ENCODE peak calls at places on chromosomes 13 and 19, in four cellular contexts. W, T, H and Q are unnamed samples.

GRCh38 chr19:6894313-6894712 is 6.9 kb downstream of the ADGRE1 start:
- DNase-seq in W (no peak), H (no peak), T (no peak), Q (no peak)

GRCh38 chr13:23753523-23753922 is 135.7 kb downstream of the MIPEP start:
- DNase-seq in W (no peak), H (no peak), T (no peak), Q (no peak)

GRCh38 chr19:52070496-52070895 is 21.9 kb upstream of the ZNF432 start:
- DNase-seq in T (no peak), H (no peak), W (no peak), Q (no peak)

GRCh38 chr13:99215466-99215865 is 14.8 kb downstream of the UBAC2 start:
- DNase-seq in W (peak), H (no peak), T (no peak), Q (no peak)

GRCh38 chr13:28346136-28346535 is 148.8 kb downstream of the FLT1 start:
- DNase-seq in W (no peak), H (no peak), T (no peak), Q (no peak)

GRCh38 chr19:10975374-10976036 is 14.7 kb downstream of the SMARCA4 start:
- DNase-seq in W (no peak), H (no peak), T (no peak), Q (no peak)

GRCh38 chr13:32142956-32143375 is 111.4 kb downstream of the FRY start:
- DNase-seq in H (no peak), T (no peak), W (no peak), Q (no peak)

GRCh38 chr13:110275931-110276552 is 30.9 kb downstream of the COL4A1 start:
- DNase-seq in H (no peak), W (no peak), T (no peak), Q (no peak)

GRCh38 chr19:13396256-13397080 is 109.8 kb downstream of the CACNA1A start:
- DNase-seq in T (no peak), H (peak), W (no peak), Q (peak)

GRCh38 chr13:93450226-93450625 is 223.6 kb downstream of the GPC6 start:
- DNase-seq in T (no peak), W (no peak), H (no peak), Q (no peak)

GRCh38 chr19:30107351-30107750 is 165.3 kb downstream of the URI1 start:
- DNase-seq in H (no peak), T (no peak), W (peak), Q (no peak)

GRCh38 chr19:33520844-33521479 is 629 bp downstream of the PEPD start:
- DNase-seq in T (no peak), W (no peak), H (no peak), Q (peak)

GRCh38 chr13:19984430-19985218 is 26.1 kb downstream of the ZMYM2 start:
- DNase-seq in T (no peak), W (no peak), H (peak), Q (no peak)

GRCh38 chr19:22545751-22546150 is 88.4 kb upstream of the ZNF492 start:
- DNase-seq in T (no peak), H (peak), W (no peak), Q (peak)

GRCh38 chr13:112056739-112057433 is 10.1 kb upstream of the SOX1 start:
- DNase-seq in T (peak), W (peak), H (no peak), Q (no peak)

GRCh38 chr19:3572132-3572854 is 451 bp upstream of the HMG20B start:
- DNase-seq in W (peak), T (peak), H (peak), Q (peak)

GRCh38 chr13:25806304-25806974 is 245.4 kb downstream of the SHISA2 start:
- DNase-seq in W (no peak), H (no peak), T (no peak), Q (no peak)

GRCh38 chr19:15008308-15008707 is 28.6 kb upstream of the SLC1A6 start:
- DNase-seq in W (no peak), H (no peak), T (no peak), Q (no peak)

GRCh38 chr13:27257648-27258253 is 6.4 kb downstream of the RPL21 start:
- DNase-seq in T (no peak), W (no peak), H (no peak), Q (no peak)

GRCh38 chr13:46896346-46897138 is at the start of gene HTR2A:
- DNase-seq in W (peak), T (no peak), H (no peak), Q (no peak)

GRCh38 chr13:59269476-59269875 is 894.3 kb downstream of the DIAPH3 start:
- DNase-seq in T (no peak), W (no peak), H (no peak), Q (no peak)

GRCh38 chr13:107067381-107067780 is 499.4 kb upstream of the ARGLU1 start:
- DNase-seq in T (no peak), H (no peak), W (no peak), Q (no peak)

GRCh38 chr13:112760440-112760839 is 70.6 kb downstream of the ATP11A start:
- DNase-seq in H (no peak), T (no peak), W (no peak), Q (no peak)

GRCh38 chr13:112711528-112712265 is 21.9 kb downstream of the ATP11A start:
- DNase-seq in W (peak), H (peak), T (peak), Q (peak)

GRCh38 chr13:66618702-66619101 is 611.4 kb downstream of the PCDH9 start:
- DNase-seq in W (no peak), H (peak), T (no peak), Q (no peak)

GRCh38 chr13:99265162-99265822 is 7.1 kb upstream of the GPR18 start:
- DNase-seq in T (no peak), H (no peak), W (no peak), Q (no peak)

GRCh38 chr13:20369886-20370361 is 137.8 kb upstream of the GJB6 start:
- DNase-seq in W (no peak), T (no peak), H (no peak), Q (no peak)

GRCh38 chr13:100983111-100983510 is 308.5 kb upstream of the TMTC4 start:
- DNase-seq in W (no peak), H (no peak), T (no peak), Q (no peak)

GRCh38 chr19:15199652-15200574 is 882 bp downstream of the NOTCH3 start:
- DNase-seq in H (no peak), T (no peak), W (no peak), Q (no peak)

GRCh38 chr19:38209152-38209551 is 14.9 kb downstream of the DPF1 start:
- DNase-seq in H (no peak), W (no peak), T (no peak), Q (no peak)

GRCh38 chr19:38210458-38210987 is 13.5 kb downstream of the DPF1 start:
- DNase-seq in W (no peak), H (no peak), T (peak), Q (peak)

GRCh38 chr19:38211206-38211605 is 12.8 kb downstream of the DPF1 start:
- DNase-seq in H (no peak), W (no peak), T (peak), Q (no peak)

GRCh38 chr19:38208571-38208970 is 15.5 kb downstream of the DPF1 start:
- DNase-seq in H (no peak), T (no peak), W (no peak), Q (no peak)

DNA sequence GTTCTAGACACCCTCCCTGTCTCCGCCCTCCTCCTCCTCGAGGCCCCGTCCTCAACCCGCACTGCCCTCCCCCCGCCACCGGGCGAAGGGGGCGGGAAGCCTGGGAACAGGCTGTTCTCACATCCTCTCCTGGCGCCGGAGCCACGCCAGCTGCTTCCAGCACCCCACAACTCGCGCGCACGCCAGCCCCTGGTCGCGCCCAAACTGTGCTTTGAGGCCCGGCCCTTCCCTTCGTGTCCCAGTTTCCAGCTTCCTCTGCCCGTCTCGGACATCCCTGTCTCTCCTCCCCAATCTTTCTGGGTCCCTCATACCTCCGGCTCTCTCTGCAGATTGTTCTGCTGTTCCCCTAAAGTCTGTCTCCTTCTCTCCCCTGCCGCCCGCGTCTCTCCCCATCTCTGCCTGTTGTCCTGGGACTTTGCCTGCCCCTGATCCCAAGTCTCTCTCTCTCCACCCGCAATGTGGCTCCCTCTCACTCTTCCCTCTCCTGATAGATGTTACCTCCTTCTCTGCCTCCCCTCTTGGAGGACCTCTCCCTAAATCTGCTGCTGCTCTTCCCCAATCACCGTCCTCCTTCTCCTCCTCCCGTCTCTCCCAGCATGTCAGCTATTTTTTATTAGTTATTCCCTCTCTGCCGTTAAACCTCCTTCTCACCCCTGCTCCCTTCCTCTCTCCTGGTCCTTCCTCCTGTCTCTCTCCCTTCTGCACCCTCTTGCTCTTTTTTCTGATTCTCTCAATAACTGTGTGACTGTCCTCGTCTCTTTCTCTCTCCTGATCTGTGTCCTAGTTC is 14.2 kb downstream of the DPF1 start:
- DNase-seq in T (peak), H (no peak), W (no peak), Q (peak)
- TF ChIP-seq POLR2AphosphoS5 in T (peak), H (no peak), W (peak), Q (peak)

GRCh38 chr19:35905178-35905727 is 2.8 kb downstream of the TYROBP start:
- DNase-seq in H (no peak), W (no peak), T (no peak), Q (no peak)

GRCh38 chr19:35901854-35902661 is at the start of gene HCST:
- DNase-seq in H (no peak), T (no peak), W (peak), Q (peak)

GRCh38 chr19:35904312-35905068 is 2.2 kb downstream of the HCST start:
- DNase-seq in H (no peak), W (no peak), T (no peak), Q (no peak)

GRCh38 chr19:35902870-35903475 is 644 bp downstream of the HCST start:
- DNase-seq in W (peak), T (no peak), H (no peak), Q (no peak)

DNA sequence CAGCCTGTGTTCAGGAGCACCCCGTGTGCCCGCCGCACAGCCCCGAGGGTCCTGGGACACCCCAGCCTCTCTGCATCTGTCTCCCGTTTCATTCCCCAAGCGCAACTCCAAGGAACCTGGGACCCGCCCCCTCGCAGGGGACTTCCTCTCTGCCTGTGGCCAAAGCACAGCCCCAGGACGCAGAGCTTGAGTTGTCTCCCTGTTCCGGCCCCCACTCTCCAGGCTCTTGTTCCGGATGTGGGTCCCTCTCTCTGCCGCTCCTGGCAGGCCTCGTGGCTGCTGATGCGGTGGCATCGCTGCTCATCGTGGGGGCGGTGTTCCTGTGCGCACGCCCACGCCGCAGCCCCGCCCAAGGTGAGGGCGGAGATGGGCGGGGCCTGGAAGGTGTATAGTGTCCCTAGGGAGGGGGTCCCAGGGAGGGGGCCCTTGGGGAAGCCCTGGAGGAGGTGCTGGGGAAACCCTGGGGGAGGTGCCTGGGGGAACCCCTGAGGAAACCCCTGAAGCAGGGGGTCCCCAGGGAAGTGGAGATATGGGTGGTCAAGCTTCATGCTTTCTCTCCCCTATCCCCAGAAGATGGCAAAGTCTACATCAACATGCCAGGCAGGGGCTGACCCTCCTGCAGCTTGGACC is 1.3 kb downstream of the HCST start:
- DNase-seq in T (peak), H (no peak), W (peak), Q (peak)
- TF ChIP-seq POLR2AphosphoS5 in T (no peak), H (peak), W (peak), Q (peak)

DNA sequence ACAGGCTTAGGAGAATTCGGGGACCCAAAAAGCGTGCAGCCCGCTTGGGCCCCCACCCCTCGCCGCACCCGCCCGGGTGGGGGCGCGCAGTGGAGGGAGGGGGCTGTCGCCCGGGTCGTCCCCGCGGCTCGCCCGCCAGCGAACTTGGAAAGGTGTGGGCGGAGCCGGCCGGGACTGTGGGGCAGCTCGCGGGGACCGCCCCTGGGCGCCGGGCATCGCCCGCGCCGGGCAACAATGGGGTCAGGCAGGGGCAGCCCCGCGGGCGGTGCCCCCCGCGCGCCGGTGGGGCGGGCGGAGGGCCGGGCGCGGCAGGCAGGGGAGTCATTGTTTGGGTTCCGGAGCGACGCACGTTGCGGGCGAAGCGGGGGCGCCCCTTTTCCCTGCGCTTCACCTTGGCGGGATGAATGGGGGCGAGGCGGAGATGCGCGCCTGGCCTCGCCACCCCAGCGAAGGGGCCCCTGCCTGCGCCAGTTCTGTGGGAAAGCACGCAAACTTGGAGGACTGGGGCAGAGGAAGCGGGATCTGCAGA is 637 bp upstream of the KLF12 start:
- DNase-seq in W (no peak), H (no peak), T (no peak), Q (peak)
- TF ChIP-seq POLR2AphosphoS5 in W (no peak), H (no peak), T (no peak), Q (no peak)

DNA sequence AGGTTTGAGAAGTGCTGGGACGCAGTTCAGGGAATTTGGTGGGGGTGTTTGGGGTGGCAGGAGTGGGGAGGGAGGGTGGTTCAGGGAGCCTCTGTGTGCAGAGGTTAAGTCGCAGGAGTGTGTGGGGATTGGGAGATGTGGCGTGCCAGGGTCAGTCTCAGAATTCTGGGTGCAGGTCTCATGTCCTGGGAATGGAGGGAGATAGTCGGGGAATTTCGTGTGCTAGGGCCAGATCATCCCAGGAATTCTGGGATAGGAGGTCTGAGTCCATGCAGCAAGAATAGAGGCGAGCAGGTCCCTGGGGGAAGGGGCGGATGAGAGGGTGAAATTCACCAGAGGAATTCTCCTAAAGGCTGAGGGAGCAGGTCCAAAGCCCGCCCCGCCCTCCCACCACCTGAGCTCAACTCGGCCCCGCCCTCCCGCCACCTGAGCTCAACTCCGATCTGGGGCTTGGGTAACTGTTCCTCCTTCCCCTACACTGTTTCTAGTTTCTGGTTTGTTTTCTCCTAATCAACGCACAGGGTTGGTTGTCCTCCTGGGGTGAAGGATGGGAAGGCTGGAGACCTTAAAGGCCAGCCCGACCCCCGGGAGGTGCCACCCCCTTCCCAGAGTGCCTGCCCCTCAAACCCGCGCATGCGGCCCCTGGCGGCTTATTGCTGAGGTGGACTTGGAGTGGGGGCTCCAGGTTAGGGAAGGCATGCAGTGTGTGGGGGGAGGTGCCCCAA is 15.2 kb downstream of the KCNC3 start:
- DNase-seq in W (no peak), H (no peak), T (no peak), Q (no peak)
- TF ChIP-seq POLR2AphosphoS5 in W (no peak), H (no peak), T (no peak), Q (no peak)

GRCh38 chr19:44661205-44661604 is 10.1 kb upstream of the CEACAM19 start:
- DNase-seq in W (no peak), H (no peak), T (no peak), Q (no peak)
- TF ChIP-seq POLR2AphosphoS5 in W (no peak), H (no peak), T (no peak), Q (no peak)

GRCh38 chr19:50792246-50792851 is 2.1 kb downstream of the ACP4 start:
- DNase-seq in H (no peak), W (no peak), T (no peak), Q (no peak)
- TF ChIP-seq POLR2AphosphoS5 in H (no peak), W (peak), T (no peak), Q (no peak)

GRCh38 chr13:41457589-41458186 is 338 bp downstream of the RGCC start:
- DNase-seq in H (no peak), W (peak), T (no peak), Q (no peak)

GRCh38 chr13:41458187-41458938 is 1.0 kb downstream of the RGCC start:
- DNase-seq in T (peak), W (peak), H (no peak), Q (peak)

GRCh38 chr13:41459754-41460111 is 2.4 kb downstream of the RGCC start:
- DNase-seq in T (no peak), H (no peak), W (no peak), Q (no peak)

GRCh38 chr13:41460930-41461329 is 3.6 kb downstream of the RGCC start:
- DNase-seq in W (no peak), T (no peak), H (no peak), Q (no peak)

DNA sequence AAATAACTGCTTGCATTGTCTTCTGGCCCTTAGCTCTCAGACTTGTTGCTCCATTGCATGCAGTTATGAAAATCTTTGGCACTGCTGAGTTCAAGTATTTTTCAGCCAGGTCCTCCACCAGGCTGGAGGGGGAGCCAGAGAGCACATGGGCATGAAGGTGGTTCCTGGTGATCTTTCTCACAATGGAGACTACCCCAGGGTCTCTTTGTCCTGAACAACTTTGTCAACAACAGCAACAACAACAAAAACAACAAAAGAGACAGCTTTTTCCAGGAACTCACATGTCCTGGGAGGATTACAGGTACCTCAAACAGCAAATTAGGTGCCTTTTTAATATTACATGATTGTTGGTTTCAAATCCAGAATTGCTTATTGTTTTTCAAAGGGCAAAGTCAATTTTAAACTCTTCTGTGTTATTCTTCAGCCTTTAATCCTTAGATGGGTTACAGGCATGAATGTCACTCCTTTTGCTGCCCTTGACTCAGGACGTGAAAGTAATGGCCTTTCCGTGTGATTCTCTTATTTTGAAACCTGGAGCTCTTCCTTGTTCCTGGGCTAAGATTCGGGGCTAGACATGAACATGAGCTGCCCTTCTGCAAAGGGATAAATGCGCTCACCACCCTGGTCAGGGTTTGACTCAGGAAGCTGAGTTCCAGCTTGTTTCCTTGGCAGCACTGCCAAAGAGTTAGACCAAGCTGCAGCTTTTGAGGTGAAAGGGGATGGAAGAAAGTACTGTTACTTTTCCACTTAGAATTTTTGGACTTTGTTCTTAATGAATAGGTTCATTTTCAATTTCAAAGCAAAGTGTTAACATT is 1.8 kb downstream of the RGCC start:
- DNase-seq in W (peak), H (peak), T (no peak), Q (peak)
- TF ChIP-seq POLR2AphosphoS5 in W (no peak), H (no peak), T (no peak), Q (no peak)

GRCh38 chr13:48626726-48627451 is 26.8 kb upstream of the CYSLTR2 start:
- DNase-seq in W (no peak), H (no peak), T (no peak), Q (no peak)
- TF ChIP-seq POLR2AphosphoS5 in W (no peak), H (no peak), T (no peak), Q (no peak)